ENCODE peak calls at places on chromosomes 12 and 14, in four cellular contexts. W is nucleus accumbens; K is stimulated activated CD4-positive, alpha-beta T cell treated with anti-CD3 and anti-CD28 coated beads, Interleukin-2, amount 100 ng/mL, for 24 hours; B is amniotic epithelial cell. N is an unnamed sample.

GRCh38 chr14:76313861-76314260 is 62.1 kb upstream of the ESRRB start:
- DNase-seq in W (no peak), K (no peak), B (no peak), N (no peak)

GRCh38 chr14:85529803-85530574 is at the start of gene FLRT2:
- DNase-seq in B (peak; percentile 80), W (peak; percentile 32), K (no peak), N (no peak)

GRCh38 chr14:61472025-61472672 is 150.8 kb downstream of the PRKCH start:
- DNase-seq in W (no peak), K (peak; percentile 48), B (peak; percentile 100), N (no peak)

GRCh38 chr14:79699206-79699605 is 512.1 kb downstream of the DIO2 start:
- DNase-seq in B (no peak), W (no peak), K (no peak), N (no peak)

GRCh38 chr12:30882706-30883105 is 43.8 kb upstream of the TSPAN11 start:
- DNase-seq in B (no peak), K (no peak), W (no peak), N (no peak)

GRCh38 chr14:76261371-76261811 is 109.7 kb downstream of the GPATCH2L start:
- DNase-seq in K (no peak), W (no peak), B (peak; percentile 45), N (no peak)

GRCh38 chr14:100677925-100678765 is 48.5 kb upstream of the DLK1 start:
- DNase-seq in W (peak; percentile 27), B (peak; percentile 91), K (no peak), N (no peak)

GRCh38 chr12:110717037-110717436 is 25.7 kb downstream of the PPP1CC start:
- DNase-seq in B (no peak), K (no peak), W (no peak), N (no peak)

GRCh38 chr14:92430686-92431085 is 82.9 kb upstream of the RIN3 start:
- DNase-seq in W (no peak), B (no peak), K (no peak), N (no peak)

GRCh38 chr12:123133701-123134100 is 17.2 kb downstream of the PITPNM2 start:
- DNase-seq in B (no peak), K (no peak), W (no peak), N (no peak)

GRCh38 chr14:102066041-102066451 is 20.8 kb downstream of the HSP90AA1 start:
- DNase-seq in W (no peak), K (no peak), B (no peak), N (no peak)

GRCh38 chr14:64098120-64098519 is 196.1 kb downstream of the ESR2 start:
- DNase-seq in W (no peak), B (no peak), K (no peak), N (no peak)

GRCh38 chr14:101151226-101151929 is 247.9 kb upstream of the RTL1 start:
- DNase-seq in B (no peak), W (no peak), K (no peak), N (no peak)

GRCh38 chr14:33512201-33512600 is 438.7 kb downstream of the EGLN3 start:
- DNase-seq in W (no peak), K (no peak), B (peak; percentile 76), N (no peak)

GRCh38 chr12:98814254-98814653 is 169.2 kb downstream of the APAF1 start:
- DNase-seq in W (no peak), B (no peak), K (no peak), N (no peak)

GRCh38 chr12:48824112-48824511 is 5.8 kb downstream of the CACNB3 start:
- DNase-seq in W (no peak), B (no peak), K (no peak), N (no peak)

GRCh38 chr14:24399981-24400718 is 1.3 kb downstream of the NYNRIN start:
- DNase-seq in B (no peak), K (no peak), W (no peak), N (no peak)

GRCh38 chr12:105741786-105742566 is 396.8 kb downstream of the NUAK1 start:
- DNase-seq in B (peak; percentile 67), K (no peak), W (no peak), N (no peak)

N was measured in omental fat pad.